ENCODE peak calls at places on chromosomes 5 and 9, in nine cellular contexts. I is mesendoderm; F is prostate gland; D is IMR-90; B is lower lobe of right lung; S is GM23338; J is CD8-positive, alpha-beta T cell; C is adrenal gland; P is upper lobe of right lung. G is an unnamed sample.
A peak's percentile ranks its signal among the peaks of the same experiment; 100 is the strongest.

GRCh38 chr9:61665330-61665751 is 475.5 kb downstream of the SPATA31A7 start:
- DNase-seq in P (peak; percentile 36), I (no peak), J (no peak), F (no peak), D (no peak), C (no peak), S (no peak), B (no peak), G (no peak)

GRCh38 chr5:4866817-4867216 is 273.3 kb upstream of the ADAMTS16 start:
- DNase-seq in C (no peak), I (no peak), S (no peak), D (no peak), P (no peak), F (no peak), J (no peak), B (no peak), G (no peak)

GRCh38 chr5:53246042-53246836 is 136.7 kb upstream of the MOCS2 start:
- DNase-seq in C (no peak), B (no peak), P (no peak), S (no peak), D (peak; percentile 94), J (no peak), I (no peak), F (no peak), G (no peak)

GRCh38 chr9:95062601-95063065 is 254.9 kb downstream of the FANCC start:
- DNase-seq in I (no peak), J (no peak), P (no peak), D (no peak), C (no peak), B (no peak), S (no peak), F (no peak), G (no peak)

GRCh38 chr5:175778951-175779475 is 92.4 kb upstream of the CPLX2 start:
- DNase-seq in P (no peak), J (no peak), I (no peak), B (no peak), C (peak; percentile 70), D (no peak), S (peak; percentile 16), F (peak; percentile 40), G (peak; percentile 67)

GRCh38 chr9:127181315-127181580 is 58.8 kb upstream of the ANGPTL2 start:
- DNase-seq in D (no peak), B (peak; percentile 11), J (no peak), P (peak; percentile 41), C (no peak), I (no peak), F (no peak), S (no peak), G (peak; percentile 2)

GRCh38 chr5:14176888-14177287 is 33.7 kb downstream of the TRIO start:
- DNase-seq in F (no peak), P (no peak), J (no peak), D (no peak), C (no peak), I (no peak), S (no peak), B (no peak), G (no peak)

GRCh38 chr5:170623576-170624181 is 119.9 kb downstream of the KCNIP1 start:
- DNase-seq in P (peak; percentile 69), C (peak; percentile 58), S (peak; percentile 93), D (peak; percentile 52), I (peak; percentile 85), B (no peak), J (no peak), F (peak; percentile 18), G (peak; percentile 42)

GRCh38 chr9:97900103-97900737 is 22.1 kb downstream of the TRMO start:
- DNase-seq in F (no peak), S (no peak), P (no peak), C (no peak), J (no peak), B (no peak), I (no peak), D (peak; percentile 73), G (peak; percentile 27)

GRCh38 chr9:739362-739761 is 102.1 kb upstream of the DMRT1 start:
- DNase-seq in S (no peak), B (no peak), I (no peak), D (peak; percentile 51), J (no peak), P (no peak), F (no peak), C (no peak), G (no peak)

GRCh38 chr9:84261082-84261746 is 79.3 kb downstream of the SLC28A3 start:
- DNase-seq in C (peak; percentile 84), P (peak; percentile 89), J (peak; percentile 26), B (peak; percentile 87), I (peak; percentile 88), D (peak; percentile 75), S (peak; percentile 93), F (peak; percentile 77), G (peak; percentile 83)

GRCh38 chr9:121499177-121499426 is 542 bp downstream of the GGTA1 start:
- DNase-seq in I (no peak), P (no peak), F (no peak), C (no peak), B (no peak), D (no peak), J (no peak), S (no peak), G (no peak)
- H3K27ac ChIP-seq in I (no peak overlapping the region), P (peak overlapping the region; percentile 77), F (peak overlapping the region; percentile 68), C (no peak overlapping the region), B (peak overlapping the region; percentile 86), D (no peak overlapping the region), J (no peak overlapping the region), S (no peak overlapping the region), G (no peak overlapping the region)

DNA sequence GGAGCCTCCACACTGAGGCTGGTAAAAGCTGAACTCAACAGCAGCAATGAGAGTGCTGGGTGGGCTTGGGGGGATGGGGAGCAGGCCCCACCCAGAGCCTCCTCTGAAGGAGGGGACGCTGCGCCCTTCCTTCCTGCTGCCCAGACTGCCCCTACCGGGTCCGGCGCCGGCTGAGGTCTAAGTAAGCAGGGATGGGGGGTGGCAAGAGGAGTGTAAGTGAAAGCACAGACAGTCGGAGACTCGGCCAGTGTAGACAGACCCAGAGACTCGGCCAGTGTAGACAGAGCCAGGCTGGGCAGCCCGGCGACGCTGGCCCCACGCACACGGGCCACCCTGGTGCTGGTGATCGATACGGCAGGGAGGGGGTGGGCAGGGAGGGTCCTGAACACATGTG is 7.4 kb upstream of the ENTPD8 start:
- DNase-seq in C (no peak), F (no peak), P (no peak), J (no peak), S (no peak), B (no peak), I (no peak), D (no peak), G (no peak)
- H3K27ac ChIP-seq in C (no peak overlapping the region), F (no peak overlapping the region), P (no peak overlapping the region), J (no peak overlapping the region), S (no peak overlapping the region), B (no peak overlapping the region), I (no peak overlapping the region), D (no peak overlapping the region), G (no peak overlapping the region)

GRCh38 chr9:14346826-14347407 is 33.0 kb upstream of the NFIB start:
- DNase-seq in C (no peak), F (no peak), B (no peak), I (peak; percentile 60), J (no peak), S (peak; percentile 54), D (no peak), P (no peak), G (no peak)

GRCh38 chr9:14349818-14350333 is 35.9 kb upstream of the NFIB start:
- DNase-seq in I (no peak), S (no peak), J (no peak), P (no peak), F (no peak), D (no peak), B (no peak), C (no peak), G (no peak)

GRCh38 chr9:14347408-14348224 is 33.7 kb upstream of the NFIB start:
- DNase-seq in D (no peak), B (no peak), J (no peak), F (no peak), P (no peak), I (peak; percentile 82), C (no peak), S (peak; percentile 76), G (peak; percentile 36)

GRCh38 chr9:14349141-14349817 is 35.3 kb upstream of the NFIB start:
- DNase-seq in J (no peak), B (no peak), P (no peak), C (no peak), I (peak; percentile 42), F (no peak), S (no peak), D (no peak), G (no peak)

DNA sequence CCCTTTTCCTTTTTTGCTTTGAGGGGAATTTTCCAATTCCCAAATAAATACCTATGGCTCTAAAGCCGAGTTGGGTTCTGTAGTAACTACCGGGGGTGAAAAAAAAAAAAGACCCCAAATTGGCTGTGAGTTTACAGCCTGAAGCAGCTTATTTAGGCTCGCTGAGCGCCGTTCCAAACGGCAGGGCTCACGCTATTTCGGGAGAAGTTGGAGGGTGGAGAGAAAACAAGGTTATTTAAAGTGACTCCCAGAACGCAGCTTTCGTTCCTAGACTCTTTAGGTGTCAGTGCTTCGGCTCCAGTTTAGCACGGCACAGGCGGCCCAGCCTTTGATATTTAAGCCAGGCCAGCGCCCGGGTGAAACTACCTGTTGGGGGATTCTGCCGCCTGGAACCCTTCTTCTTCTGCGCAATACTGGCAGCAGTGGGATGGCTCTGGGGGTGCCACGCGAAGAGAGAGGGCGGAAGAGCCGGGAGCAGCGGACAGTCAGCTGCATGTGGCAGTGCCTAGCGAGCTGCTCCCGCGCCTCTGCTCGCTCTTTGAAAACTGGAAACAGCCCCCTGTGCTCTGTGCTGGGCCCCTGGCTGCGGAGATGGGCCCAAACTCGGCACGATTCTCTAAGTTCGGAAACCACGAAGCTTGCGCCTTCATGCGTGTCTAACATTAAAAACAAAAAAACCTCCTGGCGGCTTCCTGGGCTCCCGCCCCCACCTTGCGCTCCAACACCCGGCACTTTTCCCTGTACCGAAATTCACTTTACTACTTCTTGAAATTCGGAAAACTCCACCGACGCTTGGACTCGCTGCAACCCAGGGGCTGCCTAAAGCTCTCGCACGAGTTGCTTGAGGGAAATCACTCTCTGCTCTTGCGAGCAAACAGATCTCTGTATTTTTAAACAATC is 34.5 kb upstream of the NFIB start:
- DNase-seq in B (no peak), S (peak; percentile 75), C (no peak), D (no peak), F (no peak), J (no peak), I (peak; percentile 59), P (no peak), G (peak; percentile 27)
- H3K27ac ChIP-seq in B (peak overlapping the region; percentile 86), S (no peak overlapping the region), C (no peak overlapping the region), D (no peak overlapping the region), F (peak overlapping the region; percentile 83), J (no peak overlapping the region), I (no peak overlapping the region), P (peak overlapping the region; percentile 81), G (no peak overlapping the region)

GRCh38 chr9:136566553-136566895 is 20.7 kb upstream of the NOTCH1 start:
- DNase-seq in S (no peak), I (no peak), B (no peak), D (no peak), J (no peak), C (no peak), P (no peak), F (no peak), G (no peak)
- H3K27ac ChIP-seq in S (no peak overlapping the region), I (no peak overlapping the region), B (peak overlapping the region; percentile 78), D (no peak overlapping the region), J (no peak overlapping the region), C (no peak overlapping the region), P (no peak overlapping the region), F (no peak overlapping the region), G (no peak overlapping the region)